ENCODE peak calls at places on chromosomes 5 and 9, in four cellular contexts. Q is WTC11, T is HEK293T, J is HepG2. I is an unnamed sample.

GRCh38 chr9:114614373-114614772 is 3.3 kb downstream of the TMEM268 start:
- DNase-seq in Q (no peak), T (no peak), J (no peak), I (no peak)

GRCh38 chr9:97954550-97954989 is 16.6 kb upstream of the HEMGN start:
- DNase-seq in Q (peak; percentile 71), T (peak; percentile 72), J (peak; percentile 52), I (peak; percentile 70)

GRCh38 chr5:181133610-181134231 is 2.8 kb upstream of the OR2V1 start:
- DNase-seq in Q (no peak), T (no peak), J (peak; percentile 12), I (peak; percentile 87)

GRCh38 chr9:108854641-108855528 is 901 bp downstream of the ACTL7B start:
- DNase-seq in Q (no peak), T (no peak), J (no peak), I (no peak)

GRCh38 chr5:168291961-168292782 is 727 bp downstream of the WWC1 start:
- DNase-seq in Q (peak; percentile 67), T (peak; percentile 65), J (no peak), I (no peak)

GRCh38 chr5:51881901-51882300 is 498.7 kb downstream of the ISL1 start:
- DNase-seq in Q (no peak), T (no peak), J (no peak), I (no peak)

GRCh38 chr5:100905259-100905914 is 2.3 kb upstream of the ST8SIA4 start:
- DNase-seq in Q (no peak), T (no peak), J (no peak), I (no peak)

GRCh38 chr5:160937570-160937969 is 85.6 kb upstream of the ATP10B start:
- DNase-seq in Q (no peak), T (no peak), J (no peak), I (no peak)

DNA sequence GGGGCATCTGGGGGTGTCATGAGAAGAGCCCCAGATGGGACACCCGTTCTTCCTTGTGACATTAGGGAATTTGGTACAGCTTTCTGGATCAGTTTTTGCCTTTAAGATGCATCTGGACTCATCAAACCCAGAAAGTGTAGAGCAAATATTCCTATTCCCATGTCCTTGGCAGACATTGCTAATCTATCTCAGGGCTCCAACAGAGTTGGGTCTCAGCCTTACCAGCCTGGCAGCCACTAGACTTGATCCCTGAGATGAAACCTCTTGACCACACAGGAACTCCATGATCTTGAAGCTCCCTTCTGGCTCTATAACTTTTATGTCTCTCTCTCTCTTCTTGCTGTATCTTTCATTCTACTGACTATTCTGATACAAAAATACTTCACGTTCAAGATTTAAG is 35.7 kb downstream of the ERGIC1 start:
- DNase-seq in Q (no peak), T (no peak), J (no peak), I (no peak)
- TF ChIP-seq ELF4 in Q (no peak), T (no peak), J (no peak), I (no peak)

DNA sequence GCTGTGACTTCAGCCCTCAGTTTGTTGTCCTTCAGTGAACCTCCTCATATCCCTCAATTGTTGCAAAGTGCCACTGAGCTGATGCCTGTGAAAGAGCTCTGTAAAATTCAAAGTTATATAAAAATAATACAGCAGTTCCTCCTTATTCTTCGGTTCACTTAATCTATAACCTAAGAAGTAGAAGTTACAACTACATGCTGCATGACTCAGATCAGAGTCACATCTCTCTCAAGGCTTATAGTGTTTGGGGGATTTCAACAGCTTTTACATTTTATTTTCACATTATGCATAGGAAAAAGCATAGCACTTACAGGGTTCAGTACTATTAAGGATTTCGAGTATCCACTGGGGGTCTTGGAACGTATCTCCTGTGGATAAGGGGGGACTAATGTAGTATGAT is 25.1 kb upstream of the GCNT1 start:
- DNase-seq in Q (no peak), T (no peak), J (no peak), I (no peak)
- TF ChIP-seq ELF4 in Q (no peak), T (no peak), J (no peak), I (no peak)

DNA sequence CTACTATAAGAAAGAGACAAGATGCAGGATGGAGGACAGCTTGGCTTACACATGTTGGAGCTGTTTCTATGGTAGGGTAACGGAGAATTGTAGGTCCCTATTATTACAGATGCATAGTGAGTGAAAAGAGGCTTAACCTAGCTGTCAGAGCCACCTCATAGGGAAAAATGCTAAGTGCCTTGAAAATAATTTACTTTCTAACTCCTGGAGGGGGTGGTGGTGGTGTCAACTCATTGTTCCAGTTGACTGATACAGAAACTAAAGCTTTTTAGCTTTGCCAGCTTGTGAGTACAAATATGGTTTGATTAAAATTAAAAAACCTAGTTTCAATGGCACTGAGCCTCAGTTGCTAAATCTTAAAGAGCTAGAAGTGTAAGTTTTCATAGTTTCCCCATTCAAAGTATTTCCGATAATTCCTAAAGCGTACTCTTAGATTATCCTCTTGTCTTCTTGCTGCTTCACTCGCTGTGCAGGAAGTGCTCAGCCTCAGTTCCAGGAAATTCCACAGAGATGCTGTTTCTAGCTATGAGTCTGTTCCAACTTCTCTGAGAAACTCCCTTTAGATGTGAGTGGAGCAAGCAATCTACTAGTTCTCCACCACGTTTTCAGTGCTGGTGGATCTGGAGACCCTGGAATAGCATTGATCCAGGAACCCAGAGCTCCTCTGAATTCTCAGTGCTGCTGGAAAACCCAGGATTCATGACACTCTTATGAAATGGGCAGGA is 265.2 kb downstream of the DMAC1 start:
- DNase-seq in Q (no peak), T (no peak), J (no peak), I (no peak)
- TF ChIP-seq ELF4 in Q (no peak), T (no peak), J (no peak), I (no peak)

GRCh38 chr5:113489299-113489698 is 1.0 kb upstream of the MCC start:
- DNase-seq in Q (no peak), T (no peak), J (peak; percentile 57), I (no peak)
- TF ChIP-seq ELF4 in Q (no peak), T (no peak), J (no peak), I (no peak)

GRCh38 chr5:78761831-78762230 is 113.3 kb upstream of the LHFPL2 start:
- DNase-seq in Q (no peak), T (no peak), J (peak; percentile 54), I (no peak)

GRCh38 chr5:78757269-78758053 is 108.9 kb upstream of the LHFPL2 start:
- DNase-seq in Q (no peak), T (no peak), J (peak; percentile 46), I (no peak)

GRCh38 chr5:78758169-78758839 is 109.7 kb upstream of the LHFPL2 start:
- DNase-seq in Q (no peak), T (no peak), J (peak; percentile 91), I (peak; percentile 29)

GRCh38 chr5:78763659-78764189 is 115.2 kb upstream of the LHFPL2 start:
- DNase-seq in Q (no peak), T (no peak), J (no peak), I (no peak)

DNA sequence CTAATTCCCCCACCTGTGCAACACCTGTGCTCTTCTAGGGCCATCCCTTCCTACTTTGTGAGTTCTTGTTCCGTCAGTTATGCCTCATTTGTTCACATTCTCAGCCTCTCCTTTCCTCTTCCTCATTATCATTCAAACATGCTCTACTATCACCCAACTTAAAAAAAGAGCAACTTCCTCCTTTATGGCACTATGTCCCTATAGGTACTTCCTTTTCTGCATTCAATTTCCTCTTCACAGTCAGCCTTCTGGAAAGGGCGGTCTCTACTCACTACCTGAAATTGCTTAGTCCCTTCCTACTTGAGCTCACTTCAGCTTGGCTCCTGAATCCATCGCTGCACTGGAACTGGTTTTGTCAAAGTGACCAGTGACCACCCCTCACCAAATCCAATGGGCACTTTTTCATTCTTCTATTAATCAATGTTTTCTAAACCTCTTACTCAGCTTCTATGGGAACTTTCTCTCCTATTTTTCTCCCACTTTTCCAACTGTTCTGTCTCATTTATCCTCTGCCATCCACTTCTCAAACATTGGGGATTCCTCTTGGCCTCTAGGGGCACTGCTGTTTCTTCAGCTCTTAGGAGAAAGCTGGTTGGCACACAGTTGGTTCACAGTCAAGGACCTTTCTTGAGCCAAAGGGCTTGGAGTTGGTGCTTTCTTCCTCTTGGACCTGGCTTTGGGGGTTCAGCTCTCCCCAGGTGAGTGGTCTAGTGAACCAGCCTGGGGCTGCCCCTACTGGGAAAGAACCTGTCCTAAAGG is 112.0 kb upstream of the LHFPL2 start:
- DNase-seq in Q (no peak), T (no peak), J (peak; percentile 9), I (no peak)
- TF ChIP-seq ELF4 in Q (no peak), T (no peak), J (no peak), I (no peak)

DNA sequence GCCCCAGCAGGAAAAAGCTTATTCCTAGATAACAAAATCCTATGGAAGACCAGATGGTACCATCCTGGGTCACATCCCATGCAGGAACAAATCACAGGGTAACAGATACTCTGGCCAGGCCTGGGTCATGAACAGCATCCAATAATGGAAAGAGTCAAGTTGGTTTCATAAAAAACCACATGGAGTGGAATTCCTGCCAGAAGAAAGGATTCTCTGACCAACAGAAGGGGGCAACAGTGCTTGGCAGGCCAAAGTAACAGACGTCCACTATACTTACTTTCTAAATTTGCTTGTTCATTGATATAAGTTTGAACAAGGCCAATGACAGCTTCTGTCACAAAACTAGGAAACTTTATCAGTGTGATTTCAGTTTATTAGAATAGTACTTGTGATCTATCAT is 273.5 kb downstream of the ARRDC3 start:
- DNase-seq in Q (no peak), T (no peak), J (no peak), I (no peak)
- TF ChIP-seq ELF4 in Q (no peak), T (no peak), J (no peak), I (no peak)

GRCh38 chr5:14401639-14402038 is 180.0 kb upstream of the OTULINL start:
- DNase-seq in Q (no peak), T (no peak), J (no peak), I (no peak)

GRCh38 chr5:14399054-14399657 is 182.4 kb upstream of the OTULINL start:
- DNase-seq in Q (no peak), T (peak; percentile 35), J (peak; percentile 28), I (peak; percentile 49)

GRCh38 chr5:14400611-14401010 is 181.0 kb upstream of the OTULINL start:
- DNase-seq in Q (no peak), T (no peak), J (no peak), I (no peak)

GRCh38 chr5:14402424-14402823 is 179.2 kb upstream of the OTULINL start:
- DNase-seq in Q (no peak), T (no peak), J (no peak), I (no peak)

DNA sequence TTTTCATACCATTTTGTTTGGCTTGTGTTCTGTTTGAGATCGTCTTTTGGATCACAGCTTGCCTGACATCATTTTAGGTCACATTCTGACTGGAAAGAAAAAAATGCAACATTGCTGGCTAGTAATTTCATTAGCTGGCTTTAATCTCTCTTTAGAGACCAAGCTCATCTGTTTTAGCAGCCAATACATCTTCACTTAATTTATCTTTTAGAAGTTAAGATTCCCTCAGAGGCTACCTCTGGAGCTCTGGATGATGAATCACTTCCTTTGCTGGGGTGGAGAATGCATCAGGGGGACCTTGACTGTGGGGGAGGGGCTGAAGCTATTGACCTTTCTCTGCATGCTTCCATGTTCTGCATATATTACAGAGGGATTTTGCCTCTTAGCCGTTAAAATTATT is 181.5 kb upstream of the OTULINL start:
- DNase-seq in Q (no peak), T (no peak), J (no peak), I (no peak)
- TF ChIP-seq ELF4 in Q (no peak), T (no peak), J (no peak), I (no peak)

DNA sequence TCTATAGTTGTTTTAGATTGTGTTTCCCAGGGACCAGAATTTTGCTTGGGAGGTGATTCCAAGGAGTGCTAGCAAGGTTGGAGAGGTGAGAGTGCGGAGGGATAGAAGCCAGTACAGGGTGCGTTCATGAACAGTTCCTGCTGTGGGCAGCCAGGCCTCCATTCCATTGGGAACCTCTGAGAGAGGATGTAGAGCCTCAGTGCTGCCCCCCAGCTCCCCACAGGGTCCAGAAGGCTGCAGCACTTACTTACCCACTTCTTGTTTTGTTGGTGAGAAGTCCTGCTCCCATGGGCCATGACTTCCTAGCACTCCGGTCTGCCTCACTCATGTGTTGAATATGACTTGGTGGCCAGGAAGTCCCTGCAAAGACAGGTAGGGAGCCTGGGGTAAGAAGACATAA is 128.2 kb upstream of the GAS1 start:
- DNase-seq in Q (peak; percentile 48), T (no peak), J (no peak), I (no peak)
- TF ChIP-seq ELF4 in Q (no peak), T (no peak), J (no peak), I (no peak)